ENCODE peak calls at places on chromosomes 11 and 22, in six cellular contexts. M is cardiac muscle cell; G is CD4-positive, CD25-positive, alpha-beta regulatory T cell; Y is mucosa of gallbladder; I is activated naive CD4-positive, alpha-beta T cell treated with anti-CD3 and anti-CD28 coated beads, Interleukin-2, amount 10 ng/mL, durations not matched to agents 7 days and 5 days; K is nucleus accumbens. L is an unnamed sample.

GRCh38 chr11:33802414-33802950 is 28.2 kb upstream of the FBXO3 start:
- DNase-seq in Y (peak; percentile 27), G (no peak), M (peak; percentile 89), K (peak; percentile 33), I (no peak), L (peak; percentile 49)

GRCh38 chr11:111417766-111418435 is 38.8 kb upstream of the POU2AF1 start:
- DNase-seq in Y (peak; percentile 70), M (peak; percentile 60), K (peak; percentile 17), I (no peak), G (no peak), L (peak; percentile 68)

GRCh38 chr11:118607401-118608267 is at the start of gene PHLDB1:
- DNase-seq in Y (no peak), M (peak; percentile 82), I (peak; percentile 59), G (peak; percentile 38), K (peak; percentile 90), L (peak; percentile 58)

GRCh38 chr11:73715551-73715950 is 45.3 kb downstream of the RAB6A start:
- DNase-seq in G (no peak), M (no peak), K (no peak), Y (no peak), I (no peak), L (no peak)

GRCh38 chr22:21055880-21056319 is 10.2 kb downstream of the LRRC74B start:
- DNase-seq in I (peak; percentile 36), K (no peak), M (no peak), G (no peak), Y (no peak), L (no peak)

GRCh38 chr11:63813563-63814382 is 517 bp downstream of the SPINDOC start:
- DNase-seq in M (peak; percentile 62), Y (peak; percentile 29), I (peak; percentile 68), G (peak; percentile 16), K (peak; percentile 64), L (peak; percentile 47)

GRCh38 chr11:67639438-67639859 is at the start of gene TBX10:
- DNase-seq in I (peak; percentile 18), G (no peak), K (no peak), Y (no peak), M (no peak), L (no peak)

GRCh38 chr22:48574776-48575566 is 1252.7 kb downstream of the BRD1 start:
- DNase-seq in K (peak; percentile 46), M (peak; percentile 9), G (no peak), Y (peak; percentile 21), I (peak; percentile 27), L (peak; percentile 12)

GRCh38 chr11:126139541-126140091 is 71.8 kb downstream of the RPUSD4 start:
- DNase-seq in I (peak; percentile 6), K (no peak), M (peak; percentile 95), Y (peak; percentile 49), G (no peak), L (no peak)

GRCh38 chr22:38347944-38348750 is 30.9 kb upstream of the CSNK1E start:
- DNase-seq in G (no peak), K (no peak), Y (no peak), I (no peak), M (no peak), L (peak; percentile 32)

GRCh38 chr11:47057374-47057773 is 119.3 kb downstream of the ARFGAP2 start:
- DNase-seq in Y (no peak), G (no peak), K (no peak), I (no peak), M (peak; percentile 75), L (no peak)

GRCh38 chr11:65206441-65206841 is 24.7 kb downstream of the CAPN1 start:
- DNase-seq in I (no peak), K (no peak), M (no peak), Y (no peak), G (no peak), L (no peak)

GRCh38 chr11:37504066-37504611 is 906.1 kb upstream of the RAG2 start:
- DNase-seq in G (no peak), K (no peak), Y (no peak), I (no peak), M (peak; percentile 78), L (no peak)

GRCh38 chr11:1410366-1411291 is 20.9 kb downstream of the BRSK2 start:
- DNase-seq in K (peak; percentile 16), M (no peak), I (no peak), Y (no peak), G (no peak), L (no peak)

GRCh38 chr11:44030276-44030932 is 17.4 kb upstream of the ACCSL start:
- DNase-seq in I (no peak), M (peak; percentile 93), K (peak; percentile 7), Y (peak; percentile 50), G (no peak), L (no peak)

GRCh38 chr11:130798280-130798679 is 118.0 kb downstream of the SNX19 start:
- DNase-seq in G (no peak), I (no peak), K (no peak), M (peak; percentile 57), Y (no peak), L (no peak)

GRCh38 chr11:77195071-77195705 is 67.1 kb downstream of the MYO7A start:
- DNase-seq in M (no peak), G (no peak), K (no peak), Y (no peak), I (no peak), L (no peak)

GRCh38 chr11:123457187-123457770 is 27.2 kb downstream of the GRAMD1B start:
- DNase-seq in M (peak; percentile 80), Y (no peak), I (peak; percentile 51), G (peak; percentile 32), K (peak; percentile 26), L (peak; percentile 41)

GRCh38 chr11:46485852-46486443 is 94.4 kb upstream of the CHRM4 start:
- DNase-seq in Y (no peak), I (no peak), G (no peak), K (no peak), M (no peak), L (no peak)

GRCh38 chr11:1568451-1568911 is 3.6 kb downstream of the DUSP8 start:
- DNase-seq in M (no peak), Y (no peak), K (peak; percentile 59), I (peak; percentile 28), G (no peak), L (no peak)

GRCh38 chr11:1546536-1547466 is 25.3 kb downstream of the DUSP8 start:
- DNase-seq in K (peak; percentile 42), G (peak; percentile 56), M (peak; percentile 31), Y (no peak), I (peak; percentile 52), L (peak; percentile 64)

L was measured in transverse colon.